ENCODE peak calls at places on chromosomes 12 and 14, in nine cellular contexts. B is stimulated activated naive CD8-positive, alpha-beta T cell treated with anti-CD3 and anti-CD28 coated beads, Interleukin-15, Interleukin-2, amounts not matched to agents 100 U/mL and 50 U/mL, for 24 hours; Y is endothelial cell; E is SK-MEL-5; I is stimulated activated CD4-positive, alpha-beta T cell treated with anti-CD3 and anti-CD28 coated beads, TNF-alpha, amount 100 ng/mL, for 1 hour; F is ureter; W is AG09319; R is tibial artery; Q is pons. O is an unnamed sample.

GRCh38 chr12:25829192-25829591 is 129.3 kb upstream of the RASSF8 start:
- DNase-seq in B (no peak), Y (no peak), E (peak; percentile 40), I (no peak), F (peak; percentile 46), W (peak; percentile 99), R (peak; percentile 70), Q (no peak), O (peak; percentile 44)

GRCh38 chr12:104410786-104411185 is 46.0 kb upstream of the CHST11 start:
- DNase-seq in B (no peak), Y (no peak), E (no peak), I (no peak), F (no peak), W (no peak), R (no peak), Q (no peak), O (no peak)

GRCh38 chr12:106493531-106493930 is 89.3 kb upstream of the RFX4 start:
- DNase-seq in B (no peak), Y (no peak), E (no peak), I (no peak), F (no peak), W (no peak), R (no peak), Q (peak; percentile 79), O (no peak)

GRCh38 chr12:118164798-118165486 is 29.0 kb downstream of the PEBP1 start:
- DNase-seq in B (no peak), Y (peak; percentile 40), E (peak; percentile 59), I (no peak), F (no peak), W (no peak), R (no peak), Q (no peak), O (peak; percentile 43)

GRCh38 chr14:56342419-56342901 is 224.2 kb downstream of the PELI2 start:
- DNase-seq in B (no peak), Y (no peak), E (peak; percentile 24), I (no peak), F (no peak), W (no peak), R (no peak), Q (peak; percentile 39), O (peak; percentile 84)

GRCh38 chr12:88272456-88272855 is 130.3 kb downstream of the TMTC3 start:
- DNase-seq in B (no peak), Y (no peak), E (peak; percentile 82), I (no peak), F (no peak), W (no peak), R (no peak), Q (no peak), O (no peak)

GRCh38 chr12:132027636-132028035 is 77.9 kb downstream of the EP400 start:
- DNase-seq in B (no peak), Y (no peak), E (no peak), I (no peak), F (no peak), W (no peak), R (no peak), Q (no peak), O (no peak)

GRCh38 chr14:68199465-68200145 is 380.0 kb downstream of the RAD51B start:
- DNase-seq in B (no peak), Y (peak; percentile 8), E (no peak), I (no peak), F (no peak), W (peak; percentile 44), R (peak; percentile 71), Q (no peak), O (no peak)

GRCh38 chr12:48285751-48286650 is 64.7 kb downstream of the ZNF641 start:
- DNase-seq in B (no peak), Y (no peak), E (no peak), I (no peak), F (no peak), W (no peak), R (no peak), Q (no peak), O (no peak)

O was measured in myocyte.